ENCODE peak calls at places on chromosomes 7 and 10, in ten cellular contexts. T is T-cell; B is AG09309; W is fibroblast of mammary gland; E is ACHN; Q is MV-4-11; F is NCI-H1417; H is CD4-positive, alpha-beta T cell; K is foreskin keratinocyte; V is activated CD8-positive, alpha-beta memory T cell treated with anti-CD3 and anti-CD28 coated beads for 48 hours. R is an unnamed sample.

GRCh38 chr7:151381333-151382078 is 28.3 kb downstream of the WDR86 start:
- DNase-seq in T (peak), B (no peak), W (no peak), E (no peak), Q (no peak), F (peak), H (peak), K (no peak), V (no peak), R (no peak)

GRCh38 chr10:46326066-46326465 is 39.3 kb downstream of the ANTXRL start:
- DNase-seq in T (no peak), B (no peak), W (no peak), E (no peak), Q (no peak), F (no peak), H (no peak), K (no peak), V (no peak), R (no peak)

GRCh38 chr10:20888620-20889337 is 8.3 kb downstream of the NEBL start:
- DNase-seq in T (no peak), B (no peak), W (peak), E (no peak), Q (peak), F (no peak), H (no peak), K (no peak), V (no peak), R (no peak)

GRCh38 chr10:68171539-68172080 is 60.3 kb downstream of the ATOH7 start:
- DNase-seq in T (no peak), B (no peak), W (no peak), E (peak), Q (no peak), F (no peak), H (no peak), K (no peak), V (no peak), R (no peak)

GRCh38 chr10:94303929-94304328 is 58.8 kb downstream of the NOC3L start:
- DNase-seq in T (no peak), B (no peak), W (no peak), E (no peak), Q (no peak), F (no peak), H (no peak), K (no peak), V (no peak), R (no peak)

GRCh38 chr10:122575776-122576175 is 15.2 kb downstream of the DMBT1 start:
- DNase-seq in T (no peak), B (no peak), W (no peak), E (no peak), Q (no peak), F (no peak), H (no peak), K (no peak), V (no peak), R (no peak)

GRCh38 chr10:42972946-42973345 is 103.9 kb upstream of the RET start:
- DNase-seq in T (no peak), B (no peak), W (no peak), E (no peak), Q (peak), F (no peak), H (no peak), K (no peak), V (no peak), R (no peak)

GRCh38 chr7:2510909-2511768 is 8.4 kb upstream of the LFNG start:
- DNase-seq in T (peak), B (no peak), W (no peak), E (no peak), Q (peak), F (peak), H (peak), K (no peak), V (no peak), R (no peak)

GRCh38 chr10:91162050-91162494 is 58.4 kb upstream of the PCGF5 start:
- DNase-seq in T (no peak), B (no peak), W (peak), E (peak), Q (no peak), F (no peak), H (no peak), K (no peak), V (no peak), R (no peak)

GRCh38 chr7:101717986-101718746 is 89.1 kb upstream of the MYL10 start:
- DNase-seq in T (peak), B (peak), W (peak), E (no peak), Q (peak), F (no peak), H (no peak), K (no peak), V (no peak), R (no peak)

GRCh38 chr10:132136689-132137088 is 50.1 kb upstream of the DPYSL4 start:
- DNase-seq in T (no peak), B (no peak), W (no peak), E (no peak), Q (no peak), F (no peak), H (peak), K (no peak), V (no peak), R (no peak)

GRCh38 chr7:1087952-1088920 is at the start of gene GPER1:
- DNase-seq in T (no peak), B (no peak), W (no peak), E (no peak), Q (no peak), F (no peak), H (no peak), K (no peak), V (no peak), R (peak)

GRCh38 chr10:91587710-91588638 is 44.9 kb downstream of the PPP1R3C start:
- DNase-seq in T (no peak), B (peak), W (peak), E (peak), Q (no peak), F (no peak), H (no peak), K (no peak), V (no peak), R (no peak)

GRCh38 chr7:6530626-6531491 is 20.4 kb downstream of the GRID2IP start:
- DNase-seq in T (peak), B (no peak), W (no peak), E (no peak), Q (no peak), F (peak), H (peak), K (no peak), V (peak), R (no peak)

GRCh38 chr7:66326501-66327180 is 121.5 kb downstream of the TPST1 start:
- DNase-seq in T (no peak), B (peak), W (peak), E (no peak), Q (no peak), F (no peak), H (no peak), K (no peak), V (no peak), R (no peak)

GRCh38 chr7:55486172-55486550 is 86.1 kb downstream of the VOPP1 start:
- DNase-seq in T (no peak), B (no peak), W (no peak), E (no peak), Q (no peak), F (no peak), H (no peak), K (no peak), V (no peak), R (no peak)

GRCh38 chr7:16657656-16658279 is 11.8 kb downstream of the BZW2 start:
- DNase-seq in T (no peak), B (peak), W (peak), E (peak), Q (peak), F (no peak), H (no peak), K (no peak), V (no peak), R (no peak)

GRCh38 chr10:58488921-58489320 is 23.8 kb upstream of the BICC1 start:
- DNase-seq in T (no peak), B (no peak), W (peak), E (no peak), Q (no peak), F (no peak), H (no peak), K (no peak), V (no peak), R (no peak)

GRCh38 chr7:94265456-94265855 is 129.2 kb upstream of the COL1A2 start:
- DNase-seq in T (no peak), B (no peak), W (no peak), E (no peak), Q (no peak), F (no peak), H (no peak), K (no peak), V (no peak), R (no peak)

GRCh38 chr10:114754445-114755320 is 66.9 kb upstream of the FHIP2A start:
- DNase-seq in T (no peak), B (peak), W (peak), E (no peak), Q (no peak), F (no peak), H (no peak), K (no peak), V (no peak), R (no peak)

GRCh38 chr10:37992083-37992482 is 15.6 kb upstream of the ZNF25 start:
- DNase-seq in T (no peak), B (no peak), W (no peak), E (no peak), Q (no peak), F (no peak), H (no peak), K (no peak), V (no peak), R (no peak)

GRCh38 chr10:16965740-16966447 is 148.7 kb upstream of the RSU1 start:
- DNase-seq in T (no peak), B (peak), W (peak), E (peak), Q (no peak), F (no peak), H (no peak), K (peak), V (no peak), R (no peak)

GRCh38 chr10:131979821-131980270 is 1.9 kb downstream of the BNIP3 start:
- DNase-seq in T (no peak), B (no peak), W (peak), E (no peak), Q (no peak), F (no peak), H (no peak), K (no peak), V (no peak), R (no peak)

GRCh38 chr10:103563231-103564115 is 70.0 kb downstream of the NEURL1 start:
- DNase-seq in T (no peak), B (no peak), W (no peak), E (no peak), Q (no peak), F (no peak), H (no peak), K (no peak), V (no peak), R (no peak)

GRCh38 chr7:80334908-80335307 is 177.0 kb downstream of the GNAT3 start:
- DNase-seq in T (no peak), B (no peak), W (no peak), E (no peak), Q (no peak), F (no peak), H (no peak), K (no peak), V (no peak), R (no peak)

GRCh38 chr7:49638166-49638565 is 135.3 kb upstream of the VWC2 start:
- DNase-seq in T (no peak), B (no peak), W (no peak), E (no peak), Q (no peak), F (no peak), H (no peak), K (no peak), V (no peak), R (no peak)

GRCh38 chr7:2224934-2225333 is 7.8 kb downstream of the MAD1L1 start:
- DNase-seq in T (no peak), B (no peak), W (no peak), E (no peak), Q (no peak), F (no peak), H (no peak), K (peak), V (no peak), R (no peak)

GRCh38 chr7:122790132-122790531 is 87.4 kb upstream of the RNF148 start:
- DNase-seq in T (no peak), B (no peak), W (no peak), E (no peak), Q (no peak), F (peak), H (no peak), K (no peak), V (no peak), R (no peak)

GRCh38 chr7:132614428-132615076 is 38.3 kb upstream of the PLXNA4 start:
- DNase-seq in T (no peak), B (no peak), W (peak), E (peak), Q (peak), F (peak), H (no peak), K (no peak), V (no peak), R (no peak)

GRCh38 chr10:29555746-29556481 is 78.9 kb downstream of the SVIL start:
- DNase-seq in T (no peak), B (peak), W (peak), E (no peak), Q (no peak), F (no peak), H (no peak), K (peak), V (no peak), R (no peak)

GRCh38 chr10:31359979-31360378 is 41.0 kb downstream of the ZEB1 start:
- DNase-seq in T (no peak), B (no peak), W (no peak), E (no peak), Q (no peak), F (no peak), H (no peak), K (no peak), V (no peak), R (no peak)

GRCh38 chr7:69412331-69413146 is 185.7 kb upstream of the AUTS2 start:
- DNase-seq in T (peak), B (no peak), W (peak), E (no peak), Q (peak), F (no peak), H (no peak), K (no peak), V (no peak), R (no peak)

R was measured in mesothelial cell of epicardium.